ENCODE peak calls at places on chromosome 22, in six cellular contexts. One of them, this sample, is unnamed.

GRCh38 chr22:46042786-46043185 is 65.8 kb upstream of the WNT7B start:
- DNase-seq in left ventricle myocardium inferior: peak; percentile 10
- DNase-seq in pancreas: peak; percentile 53
- DNase-seq in foreskin fibroblast: peak; percentile 55
- DNase-seq in mucosa of descending colon: no peak
- DNase-seq in endodermal cell: peak; percentile 33
- DNase-seq in this sample: no peak

GRCh38 chr22:22710719-22711531 is 66.5 kb downstream of the GGTLC2 start:
- DNase-seq in mucosa of descending colon: peak; percentile 71
- DNase-seq in foreskin fibroblast: peak; percentile 58
- DNase-seq in endodermal cell: peak; percentile 92
- DNase-seq in left ventricle myocardium inferior: peak; percentile 35
- DNase-seq in pancreas: peak; percentile 91
- DNase-seq in this sample: peak; percentile 69

GRCh38 chr22:29782061-29782845 is 15.1 kb downstream of the UQCR10 start:
- DNase-seq in foreskin fibroblast: peak; percentile 59
- DNase-seq in endodermal cell: peak; percentile 50
- DNase-seq in mucosa of descending colon: peak; percentile 75
- DNase-seq in left ventricle myocardium inferior: peak; percentile 72
- DNase-seq in pancreas: peak; percentile 77
- DNase-seq in this sample: peak; percentile 98

GRCh38 chr22:28132466-28132865 is 213.4 kb upstream of the PITPNB start:
- DNase-seq in foreskin fibroblast: no peak
- DNase-seq in left ventricle myocardium inferior: no peak
- DNase-seq in pancreas: no peak
- DNase-seq in endodermal cell: no peak
- DNase-seq in mucosa of descending colon: no peak
- DNase-seq in this sample: no peak

GRCh38 chr22:17772963-17773605 is 1.2 kb downstream of the BID start:
- DNase-seq in left ventricle myocardium inferior: no peak
- DNase-seq in pancreas: no peak
- DNase-seq in mucosa of descending colon: no peak
- DNase-seq in endodermal cell: peak; percentile 61
- DNase-seq in foreskin fibroblast: peak; percentile 69
- DNase-seq in this sample: no peak

GRCh38 chr22:22535662-22536061 is 15.6 kb upstream of the ZNF280A start:
- DNase-seq in foreskin fibroblast: no peak
- DNase-seq in pancreas: no peak
- DNase-seq in endodermal cell: no peak
- DNase-seq in mucosa of descending colon: no peak
- DNase-seq in left ventricle myocardium inferior: no peak
- DNase-seq in this sample: no peak

GRCh38 chr22:47175761-47176359 is 413.4 kb downstream of the TBC1D22A start:
- DNase-seq in foreskin fibroblast: no peak
- DNase-seq in pancreas: peak; percentile 25
- DNase-seq in mucosa of descending colon: peak; percentile 42
- DNase-seq in endodermal cell: peak; percentile 29
- DNase-seq in left ventricle myocardium inferior: no peak
- DNase-seq in this sample: no peak

GRCh38 chr22:17939579-17939978 is 84.8 kb downstream of the MICAL3 start:
- DNase-seq in left ventricle myocardium inferior: no peak
- DNase-seq in pancreas: no peak
- DNase-seq in mucosa of descending colon: no peak
- DNase-seq in foreskin fibroblast: no peak
- DNase-seq in endodermal cell: no peak
- DNase-seq in this sample: no peak

GRCh38 chr22:26552466-26552865 is 37.5 kb downstream of the TPST2 start:
- DNase-seq in mucosa of descending colon: no peak
- DNase-seq in left ventricle myocardium inferior: no peak
- DNase-seq in foreskin fibroblast: no peak
- DNase-seq in endodermal cell: no peak
- DNase-seq in pancreas: no peak
- DNase-seq in this sample: no peak

GRCh38 chr22:42114721-42115120 is 15.9 kb downstream of the CYP2D6 start:
- DNase-seq in endodermal cell: peak; percentile 90
- DNase-seq in foreskin fibroblast: peak; percentile 68
- DNase-seq in left ventricle myocardium inferior: no peak
- DNase-seq in mucosa of descending colon: no peak
- DNase-seq in pancreas: no peak
- DNase-seq in this sample: no peak

GRCh38 chr22:38074181-38075104 is 9.5 kb downstream of the SLC16A8 start:
- DNase-seq in foreskin fibroblast: peak; percentile 62
- DNase-seq in endodermal cell: peak; percentile 94
- DNase-seq in pancreas: no peak
- DNase-seq in left ventricle myocardium inferior: no peak
- DNase-seq in mucosa of descending colon: peak; percentile 42
- DNase-seq in this sample: no peak
- TF ChIP-seq CTCF in foreskin fibroblast: peak; percentile 20
- TF ChIP-seq CTCF in endodermal cell: peak; percentile 76
- TF ChIP-seq CTCF in pancreas: no peak
- TF ChIP-seq CTCF in left ventricle myocardium inferior: peak; percentile 42
- TF ChIP-seq CTCF in mucosa of descending colon: no peak
- TF ChIP-seq CTCF in this sample: no peak

GRCh38 chr22:36245805-36246356 is 6.6 kb upstream of the APOL2 start:
- DNase-seq in foreskin fibroblast: no peak
- DNase-seq in left ventricle myocardium inferior: no peak
- DNase-seq in endodermal cell: peak; percentile 18
- DNase-seq in mucosa of descending colon: no peak
- DNase-seq in pancreas: no peak
- DNase-seq in this sample: no peak

GRCh38 chr22:36239401-36240171 is at the start of gene APOL2:
- DNase-seq in foreskin fibroblast: peak; percentile 96
- DNase-seq in endodermal cell: peak; percentile 97
- DNase-seq in left ventricle myocardium inferior: peak; percentile 90
- DNase-seq in pancreas: peak; percentile 84
- DNase-seq in mucosa of descending colon: peak; percentile 94
- DNase-seq in this sample: peak; percentile 95

GRCh38 chr22:36244522-36245391 is 5.4 kb upstream of the APOL2 start:
- DNase-seq in foreskin fibroblast: peak; percentile 29
- DNase-seq in pancreas: no peak
- DNase-seq in left ventricle myocardium inferior: peak; percentile 60
- DNase-seq in mucosa of descending colon: no peak
- DNase-seq in endodermal cell: no peak
- DNase-seq in this sample: no peak

GRCh38 chr22:36246718-36247117 is 6.2 kb upstream of the APOL1 start:
- DNase-seq in left ventricle myocardium inferior: no peak
- DNase-seq in endodermal cell: peak; percentile 14
- DNase-seq in mucosa of descending colon: no peak
- DNase-seq in pancreas: no peak
- DNase-seq in foreskin fibroblast: no peak
- DNase-seq in this sample: no peak

GRCh38 chr22:36243996-36244395 is 4.7 kb upstream of the APOL2 start:
- DNase-seq in pancreas: no peak
- DNase-seq in foreskin fibroblast: no peak
- DNase-seq in mucosa of descending colon: no peak
- DNase-seq in endodermal cell: peak; percentile 28
- DNase-seq in left ventricle myocardium inferior: no peak
- DNase-seq in this sample: no peak
- TF ChIP-seq CTCF in pancreas: no peak
- TF ChIP-seq CTCF in foreskin fibroblast: no peak
- TF ChIP-seq CTCF in mucosa of descending colon: no peak
- TF ChIP-seq CTCF in endodermal cell: no peak
- TF ChIP-seq CTCF in left ventricle myocardium inferior: no peak
- TF ChIP-seq CTCF in this sample: no peak

GRCh38 chr22:35327690-35328471 is 28.2 kb downstream of the TOM1 start:
- DNase-seq in left ventricle myocardium inferior: no peak
- DNase-seq in pancreas: no peak
- DNase-seq in endodermal cell: no peak
- DNase-seq in mucosa of descending colon: no peak
- DNase-seq in foreskin fibroblast: no peak
- DNase-seq in this sample: no peak
- TF ChIP-seq CTCF in left ventricle myocardium inferior: no peak
- TF ChIP-seq CTCF in pancreas: no peak
- TF ChIP-seq CTCF in endodermal cell: no peak
- TF ChIP-seq CTCF in mucosa of descending colon: no peak
- TF ChIP-seq CTCF in foreskin fibroblast: no peak
- TF ChIP-seq CTCF in this sample: no peak

DNA sequence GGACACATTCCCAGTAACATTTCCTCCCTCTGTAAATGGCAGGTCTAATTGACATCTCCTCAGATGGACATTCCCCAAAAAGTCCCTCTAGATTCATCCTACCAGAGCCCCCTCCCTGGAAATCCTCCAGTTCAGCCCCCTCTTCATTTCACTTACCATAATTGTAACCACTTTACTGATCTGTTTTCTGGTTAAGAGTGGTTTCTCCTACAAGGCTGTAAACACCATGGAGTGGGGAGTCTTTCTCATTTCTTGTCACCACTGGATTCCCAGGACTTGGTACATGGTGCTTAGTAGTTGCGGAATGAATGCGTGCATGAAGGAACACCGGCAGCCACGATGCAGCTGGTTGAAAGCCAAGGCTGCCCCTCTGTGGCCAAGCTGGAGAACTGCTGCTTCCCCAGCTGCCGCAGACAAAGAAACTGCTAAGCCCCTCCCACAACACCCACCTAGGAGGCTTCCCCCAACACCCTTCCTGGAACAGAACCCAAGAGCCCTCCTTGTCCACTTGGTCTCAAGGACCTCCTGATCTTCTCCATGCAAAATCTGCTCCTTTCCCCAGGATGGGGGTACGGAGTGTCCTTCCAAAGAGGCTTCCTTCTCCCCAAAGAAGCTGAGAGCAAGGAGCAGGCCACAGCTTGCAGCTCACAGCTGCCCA is 18.6 kb upstream of the SCARF2 start:
- DNase-seq in foreskin fibroblast: peak; percentile 93
- DNase-seq in pancreas: peak; percentile 74
- DNase-seq in mucosa of descending colon: peak; percentile 70
- DNase-seq in left ventricle myocardium inferior: peak; percentile 69
- DNase-seq in endodermal cell: peak; percentile 92
- DNase-seq in this sample: peak; percentile 77
- TF ChIP-seq CTCF in foreskin fibroblast: peak; percentile 92
- TF ChIP-seq CTCF in pancreas: peak; percentile 78
- TF ChIP-seq CTCF in mucosa of descending colon: peak; percentile 86
- TF ChIP-seq CTCF in left ventricle myocardium inferior: peak; percentile 97
- TF ChIP-seq CTCF in endodermal cell: peak; percentile 93
- TF ChIP-seq CTCF in this sample: peak; percentile 92

GRCh38 chr22:49312601-49313000 is 515.1 kb downstream of the BRD1 start:
- DNase-seq in mucosa of descending colon: no peak
- DNase-seq in left ventricle myocardium inferior: no peak
- DNase-seq in endodermal cell: peak; percentile 3
- DNase-seq in pancreas: no peak
- DNase-seq in foreskin fibroblast: no peak
- DNase-seq in this sample: no peak

GRCh38 chr22:49321477-49322055 is 506.1 kb downstream of the BRD1 start:
- DNase-seq in endodermal cell: peak; percentile 32
- DNase-seq in mucosa of descending colon: no peak
- DNase-seq in pancreas: peak; percentile 49
- DNase-seq in foreskin fibroblast: no peak
- DNase-seq in left ventricle myocardium inferior: no peak
- DNase-seq in this sample: no peak

GRCh38 chr22:49322231-49322630 is 505.4 kb downstream of the BRD1 start:
- DNase-seq in pancreas: peak; percentile 41
- DNase-seq in foreskin fibroblast: no peak
- DNase-seq in endodermal cell: no peak
- DNase-seq in left ventricle myocardium inferior: no peak
- DNase-seq in mucosa of descending colon: no peak
- DNase-seq in this sample: no peak

GRCh38 chr22:49320714-49321476 is 506.8 kb downstream of the BRD1 start:
- DNase-seq in endodermal cell: peak; percentile 12
- DNase-seq in pancreas: no peak
- DNase-seq in left ventricle myocardium inferior: no peak
- DNase-seq in foreskin fibroblast: no peak
- DNase-seq in mucosa of descending colon: no peak
- DNase-seq in this sample: no peak

GRCh38 chr22:49317369-49317768 is 510.3 kb downstream of the BRD1 start:
- DNase-seq in mucosa of descending colon: no peak
- DNase-seq in pancreas: no peak
- DNase-seq in endodermal cell: no peak
- DNase-seq in foreskin fibroblast: no peak
- DNase-seq in left ventricle myocardium inferior: no peak
- DNase-seq in this sample: no peak
- TF ChIP-seq CTCF in mucosa of descending colon: no peak
- TF ChIP-seq CTCF in pancreas: no peak
- TF ChIP-seq CTCF in endodermal cell: peak; percentile 59
- TF ChIP-seq CTCF in foreskin fibroblast: no peak
- TF ChIP-seq CTCF in left ventricle myocardium inferior: no peak
- TF ChIP-seq CTCF in this sample: no peak

DNA sequence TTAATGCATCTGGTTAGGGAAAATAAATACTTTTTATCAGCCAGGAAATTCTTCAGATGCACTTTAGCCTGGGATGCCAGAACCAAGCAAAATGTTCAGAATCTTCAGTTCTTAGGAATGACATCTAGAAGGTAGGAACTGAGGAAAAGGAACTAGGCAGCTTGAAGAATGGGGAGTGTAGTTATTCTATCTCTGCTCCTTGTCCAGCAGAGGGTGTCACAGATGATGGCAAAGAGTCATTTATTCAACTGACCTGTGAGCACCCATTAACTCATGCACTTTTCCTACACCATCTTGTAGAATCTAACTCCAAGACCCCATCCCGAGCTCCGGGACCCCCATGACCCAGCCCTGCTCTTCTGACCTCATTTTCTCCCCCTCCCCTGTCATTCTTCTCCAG is 122.1 kb upstream of the ISX start:
- DNase-seq in left ventricle myocardium inferior: no peak
- DNase-seq in endodermal cell: no peak
- DNase-seq in pancreas: no peak
- DNase-seq in foreskin fibroblast: no peak
- DNase-seq in mucosa of descending colon: no peak
- DNase-seq in this sample: no peak
- TF ChIP-seq CTCF in left ventricle myocardium inferior: no peak
- TF ChIP-seq CTCF in endodermal cell: peak; percentile 69
- TF ChIP-seq CTCF in pancreas: no peak
- TF ChIP-seq CTCF in foreskin fibroblast: no peak
- TF ChIP-seq CTCF in mucosa of descending colon: no peak
- TF ChIP-seq CTCF in this sample: no peak

GRCh38 chr22:36368359-36368983 is 19.3 kb downstream of the MYH9 start:
- DNase-seq in endodermal cell: peak; percentile 92
- DNase-seq in mucosa of descending colon: no peak
- DNase-seq in left ventricle myocardium inferior: no peak
- DNase-seq in foreskin fibroblast: peak; percentile 86
- DNase-seq in pancreas: no peak
- DNase-seq in this sample: peak; percentile 76
- TF ChIP-seq CTCF in endodermal cell: peak; percentile 29
- TF ChIP-seq CTCF in mucosa of descending colon: no peak
- TF ChIP-seq CTCF in left ventricle myocardium inferior: peak; percentile 21
- TF ChIP-seq CTCF in foreskin fibroblast: peak; percentile 4
- TF ChIP-seq CTCF in pancreas: no peak
- TF ChIP-seq CTCF in this sample: no peak

This sample was measured in thyroid gland.